ENCODE peak calls at places on chromosomes 12 and 14, in four cellular contexts. U is HCT116, S is SK-N-SH, N is HepG2. G is an unnamed sample.

GRCh38 chr12:2387051-2387834 is 334.5 kb downstream of the CACNA1C start:
- DNase-seq in U (no peak), S (no peak), N (no peak), G (no peak)

GRCh38 chr14:24430143-24430681 is 458 bp downstream of the KHNYN start:
- DNase-seq in U (no peak), S (peak), N (peak), G (peak)

GRCh38 chr14:101496779-101497420 is 64.4 kb upstream of the DIO3 start:
- DNase-seq in U (no peak), S (no peak), N (no peak), G (no peak)

GRCh38 chr12:7019043-7019569 is 830 bp upstream of the LPCAT3 start:
- DNase-seq in U (no peak), S (no peak), N (no peak), G (no peak)

GRCh38 chr12:113040722-113041168 is 15.8 kb upstream of the DTX1 start:
- DNase-seq in U (peak), S (no peak), N (peak), G (no peak)

GRCh38 chr14:66403183-66403582 is 83.0 kb upstream of the CCDC196 start:
- DNase-seq in U (no peak), S (no peak), N (peak), G (no peak)

GRCh38 chr14:98466807-98467206 is 805.2 kb downstream of the BCL11B start:
- DNase-seq in U (no peak), S (no peak), N (no peak), G (no peak)

GRCh38 chr14:25411933-25412757 is 362.2 kb upstream of the STXBP6 start:
- DNase-seq in U (no peak), S (no peak), N (no peak), G (no peak)

GRCh38 chr14:68910540-68910939 is 68.6 kb downstream of the ACTN1 start:
- DNase-seq in U (no peak), S (no peak), N (no peak), G (no peak)

GRCh38 chr14:97838986-97839385 is 1041.8 kb downstream of the VRK1 start:
- DNase-seq in U (no peak), S (no peak), N (no peak), G (no peak)

GRCh38 chr14:83940253-83940652 is 1589.7 kb upstream of the FLRT2 start:
- DNase-seq in U (no peak), S (no peak), N (no peak), G (no peak)

GRCh38 chr14:24312736-24313507 is 1.6 kb downstream of the LTB4R start:
- DNase-seq in U (no peak), S (no peak), N (no peak), G (no peak)

GRCh38 chr12:25769076-25769945 is 189.2 kb upstream of the RASSF8 start:
- DNase-seq in U (no peak), S (no peak), N (no peak), G (no peak)

GRCh38 chr14:47857646-47858045 is 182.2 kb upstream of the MDGA2 start:
- DNase-seq in U (no peak), S (no peak), N (no peak), G (no peak)

GRCh38 chr12:113727651-113728061 is 238.5 kb downstream of the RBM19 start:
- DNase-seq in U (peak), S (no peak), N (peak), G (no peak)

GRCh38 chr12:131047789-131048610 is 94.3 kb downstream of the ADGRD1 start:
- DNase-seq in U (no peak), S (no peak), N (no peak), G (no peak)

GRCh38 chr12:32821293-32822089 is 65.8 kb upstream of the YARS2 start:
- DNase-seq in U (no peak), S (peak), N (no peak), G (no peak)

DNA sequence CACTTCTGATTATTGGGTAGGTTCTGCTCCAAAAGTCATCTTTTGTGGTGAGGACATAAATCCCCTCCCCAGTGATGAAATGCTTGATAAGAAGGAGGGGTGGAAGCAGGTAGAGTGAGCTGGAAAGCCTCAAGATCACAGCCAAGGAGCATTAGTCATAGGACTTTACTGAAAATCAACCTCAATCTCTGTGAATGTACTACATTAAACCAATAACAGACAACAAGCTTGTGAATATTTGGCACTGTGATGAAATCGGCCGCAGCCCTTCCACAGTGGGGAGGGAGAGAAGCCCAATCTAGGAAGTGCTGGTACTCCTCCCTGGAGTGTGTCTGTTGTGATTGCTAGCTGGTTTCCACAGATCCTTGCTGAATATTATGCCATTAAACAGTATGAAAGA is 41.2 kb upstream of the PTCSC3 start:
- DNase-seq in U (no peak), S (no peak), N (no peak), G (no peak)
- TF ChIP-seq ELF1 in U (no peak), S (no peak), N (no peak), G (no peak)

GRCh38 chr12:12224240-12224940 is 42.5 kb downstream of the LRP6 start:
- DNase-seq in U (no peak), S (no peak), N (no peak), G (no peak)

GRCh38 chr12:12228402-12228801 is 38.4 kb downstream of the LRP6 start:
- DNase-seq in U (no peak), S (no peak), N (no peak), G (no peak)

GRCh38 chr12:12226187-12226586 is 40.7 kb downstream of the LRP6 start:
- DNase-seq in U (no peak), S (no peak), N (no peak), G (no peak)

GRCh38 chr12:12229556-12230092 is 37.2 kb downstream of the LRP6 start:
- DNase-seq in U (no peak), S (peak), N (no peak), G (no peak)

DNA sequence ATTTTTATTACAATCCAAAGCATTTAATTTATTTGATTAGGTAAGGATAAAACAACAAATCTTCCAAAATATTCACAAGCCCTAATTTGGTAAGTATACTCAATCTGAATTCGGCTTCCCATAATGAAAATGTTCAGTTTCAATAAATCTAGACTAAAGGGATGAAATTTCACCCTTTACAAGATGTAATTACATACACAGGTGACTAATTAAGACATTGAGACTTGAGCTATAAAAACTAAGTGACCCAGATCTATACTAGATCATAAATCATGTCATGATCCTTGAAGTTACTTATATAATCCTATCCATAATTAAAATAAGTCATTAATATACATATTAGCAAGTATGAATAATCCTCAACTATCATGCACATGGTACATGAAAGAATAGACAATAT is 36.6 kb downstream of the LRP6 start:
- DNase-seq in U (no peak), S (no peak), N (no peak), G (no peak)
- TF ChIP-seq ELF1 in U (no peak), S (no peak), N (no peak), G (no peak)

DNA sequence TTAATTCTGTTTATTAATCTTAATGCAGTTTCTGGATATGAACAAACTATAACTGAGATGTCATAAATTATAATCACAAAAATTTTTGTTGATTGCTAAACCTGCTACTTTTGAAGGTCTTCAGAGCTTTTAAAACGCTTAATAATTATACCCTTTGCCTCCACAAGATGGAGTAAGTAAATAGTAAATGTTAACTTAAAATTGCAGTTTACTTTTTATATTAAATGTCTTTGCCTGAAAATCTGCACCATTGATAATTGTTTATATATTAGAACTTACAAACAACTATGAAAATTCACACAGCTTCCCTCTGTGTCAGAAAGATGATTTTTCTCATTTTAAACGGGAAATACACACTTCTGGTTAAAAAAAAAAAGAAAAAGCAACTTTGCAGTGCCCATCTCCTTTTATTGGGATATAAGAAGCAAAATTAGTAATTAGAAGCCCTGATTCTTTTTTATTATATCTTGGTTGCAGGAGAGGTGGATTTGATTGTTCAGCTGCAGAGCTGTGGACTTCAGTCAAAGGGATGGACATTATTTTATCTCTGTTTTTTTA is 35.6 kb downstream of the SCFD1 start:
- DNase-seq in U (no peak), S (no peak), N (peak), G (no peak)
- TF ChIP-seq ELF1 in U (no peak), S (no peak), N (no peak), G (no peak)

DNA sequence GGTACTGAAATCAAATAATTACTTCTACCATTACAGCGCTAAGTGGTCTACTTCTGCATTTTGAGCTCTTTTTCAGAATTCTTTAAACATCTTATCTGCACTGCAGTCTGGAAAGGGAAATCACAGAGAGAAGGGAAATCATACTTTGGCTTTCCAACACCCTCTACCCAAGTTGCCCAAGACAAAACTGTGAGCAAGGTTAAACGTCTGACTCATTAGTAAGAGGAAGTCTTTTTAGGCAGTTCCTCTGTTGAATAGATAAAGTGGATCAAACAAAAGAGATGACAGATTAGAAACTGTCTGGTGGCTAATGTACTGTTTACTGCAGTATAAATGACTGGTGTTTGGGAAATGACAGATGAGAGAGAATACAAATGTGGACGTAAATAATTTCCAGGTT is 858.1 kb downstream of the NRXN3 start:
- DNase-seq in U (no peak), S (no peak), N (no peak), G (no peak)
- TF ChIP-seq ELF1 in U (no peak), S (no peak), N (no peak), G (no peak)

GRCh38 chr14:76267322-76268012 is 108.5 kb upstream of the ESRRB start:
- DNase-seq in U (no peak), S (peak), N (no peak), G (no peak)
- TF ChIP-seq ELF1 in U (no peak), S (no peak), N (no peak), G (no peak)

DNA sequence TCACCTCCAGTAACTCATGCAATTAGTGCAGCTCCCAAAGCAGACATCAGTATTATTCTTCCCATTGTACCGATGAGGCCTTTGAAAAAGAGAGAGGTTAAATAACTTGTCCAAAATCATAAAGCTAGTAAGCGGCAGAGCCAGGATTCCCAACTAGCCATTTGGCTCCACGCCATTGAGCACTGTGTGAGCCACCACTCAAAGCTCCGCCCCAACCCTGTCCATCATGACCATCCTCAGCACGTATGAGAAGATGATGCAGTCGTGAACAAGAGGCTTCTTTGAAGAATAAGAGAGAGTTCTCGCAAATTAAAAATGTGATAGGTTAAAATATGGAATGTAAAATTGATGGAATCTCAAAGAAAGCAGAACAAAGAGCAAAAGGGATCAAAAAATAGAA is 14.6 kb downstream of the CLMN start:
- DNase-seq in U (no peak), S (no peak), N (no peak), G (no peak)
- TF ChIP-seq ELF1 in U (no peak), S (no peak), N (no peak), G (no peak)

GRCh38 chr14:20412422-20412821 is 879 bp downstream of the TEP1 start:
- DNase-seq in U (no peak), S (no peak), N (no peak), G (no peak)
- TF ChIP-seq ELF1 in U (no peak), S (no peak), N (no peak), G (no peak)

DNA sequence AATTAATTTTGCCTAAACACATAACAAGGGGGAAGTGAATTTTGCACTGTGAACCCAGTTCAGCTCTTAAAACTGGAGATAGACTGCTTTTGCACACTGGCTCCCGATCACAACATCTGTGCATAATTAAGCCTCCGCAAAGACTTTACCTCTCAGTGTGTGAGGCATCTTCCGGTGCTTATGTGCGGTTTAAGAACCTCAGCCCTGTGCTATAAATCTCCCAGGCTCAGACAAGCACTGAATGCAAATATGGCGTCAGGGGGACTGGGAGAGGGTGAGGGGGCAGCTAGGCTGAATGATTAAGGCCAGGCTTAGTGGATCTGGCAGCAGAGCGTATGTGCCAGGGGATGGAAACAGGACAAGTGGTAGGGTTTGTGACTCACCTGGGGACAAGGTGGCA is 103.3 kb downstream of the ADCK1 start:
- DNase-seq in U (no peak), S (no peak), N (no peak), G (no peak)
- TF ChIP-seq ELF1 in U (no peak), S (no peak), N (no peak), G (no peak)

G was measured in K562.